ENCODE peak calls at places on chromosomes 6 and 20, in nine cellular contexts. G is NCI-H446 treated with DMSO at 0.1 percent for 48 hours; X is T-helper 2 cell treated with Interferon-gamma antibody and Interleukin-4, amounts not matched to agents 5 μg/mL and 100 μg/mL, for 36 hours; M is hepatic stellate cell; N is effector CD4-positive, alpha-beta T cell; L is HFF-Myc; I is amygdala; H is NCI-H1105 treated with DMSO at 0.1 percent for 48 hours; T is HCEC 1CT. V is an unnamed sample.

GRCh38 chr20:53068241-53068640 is 96.1 kb downstream of the TSHZ2 start:
- DNase-seq in G (no peak), X (no peak), M (no peak), N (no peak), L (no peak), I (no peak), H (no peak), T (no peak), V (no peak)

GRCh38 chr6:107714104-107714503 is 110.0 kb downstream of the SCML4 start:
- DNase-seq in G (no peak), X (no peak), M (no peak), N (no peak), L (no peak), I (no peak), H (no peak), T (no peak), V (no peak)

GRCh38 chr20:53872081-53872541 is 198.3 kb downstream of the BCAS1 start:
- DNase-seq in G (no peak), X (no peak), M (no peak), N (no peak), L (no peak), I (no peak), H (no peak), T (peak; percentile 32), V (no peak)

GRCh38 chr20:4866429-4866828 is 134.9 kb downstream of the SLC23A2 start:
- DNase-seq in G (no peak), X (no peak), M (no peak), N (no peak), L (no peak), I (no peak), H (peak; percentile 74), T (no peak), V (no peak)

GRCh38 chr20:61753196-61753942 is 312.3 kb downstream of the TAF4 start:
- DNase-seq in G (no peak), X (no peak), M (peak; percentile 49), N (no peak), L (no peak), I (no peak), H (no peak), T (peak; percentile 74), V (peak; percentile 82)

GRCh38 chr6:147005499-147005898 is 198.7 kb upstream of the STXBP5 start:
- DNase-seq in G (no peak), X (no peak), M (no peak), N (no peak), L (no peak), I (no peak), H (no peak), T (no peak), V (no peak)

GRCh38 chr20:33177866-33178265 is 9.9 kb downstream of the BPIFA2 start:
- DNase-seq in G (no peak), X (no peak), M (no peak), N (no peak), L (no peak), I (no peak), H (peak; percentile 40), T (no peak), V (no peak)

GRCh38 chr20:18587665-18588553 is at the start of gene DTD1:
- DNase-seq in G (peak; percentile 64), X (peak; percentile 92), M (peak; percentile 80), N (peak; percentile 64), L (peak; percentile 68), I (peak; percentile 74), H (peak; percentile 72), T (peak; percentile 85), V (peak; percentile 96)